ENCODE peak calls at places on chromosomes 1 and 21, in ten cellular contexts. One of them, this sample, is unnamed.

GRCh38 chr1:212769372-212770167 is 22.0 kb downstream of the NSL1 start:
- DNase-seq in fibroblast of mammary gland: no peak
- DNase-seq in CD4-positive, alpha-beta T cell: no peak
- DNase-seq in tibial nerve: no peak
- DNase-seq in GM10248: no peak
- DNase-seq in suprapubic skin: no peak
- DNase-seq in ovary: no peak
- DNase-seq in CD8-positive, alpha-beta T cell: no peak
- DNase-seq in astrocyte of the spinal cord: peak; percentile 20
- DNase-seq in cardiac muscle cell: no peak
- DNase-seq in this sample: no peak

GRCh38 chr1:85343612-85344255 is 67.3 kb upstream of the BCL10 start:
- DNase-seq in CD4-positive, alpha-beta T cell: no peak
- DNase-seq in GM10248: no peak
- DNase-seq in tibial nerve: no peak
- DNase-seq in fibroblast of mammary gland: peak; percentile 50
- DNase-seq in astrocyte of the spinal cord: peak; percentile 90
- DNase-seq in suprapubic skin: no peak
- DNase-seq in CD8-positive, alpha-beta T cell: no peak
- DNase-seq in cardiac muscle cell: peak; percentile 81
- DNase-seq in ovary: no peak
- DNase-seq in this sample: no peak

GRCh38 chr1:7490576-7490975 is 280.5 kb upstream of the VAMP3 start:
- DNase-seq in fibroblast of mammary gland: no peak
- DNase-seq in suprapubic skin: no peak
- DNase-seq in ovary: no peak
- DNase-seq in CD8-positive, alpha-beta T cell: no peak
- DNase-seq in CD4-positive, alpha-beta T cell: no peak
- DNase-seq in tibial nerve: no peak
- DNase-seq in GM10248: no peak
- DNase-seq in astrocyte of the spinal cord: no peak
- DNase-seq in cardiac muscle cell: no peak
- DNase-seq in this sample: no peak

GRCh38 chr1:106937104-106937503 is 119.4 kb upstream of the PRMT6 start:
- DNase-seq in suprapubic skin: no peak
- DNase-seq in astrocyte of the spinal cord: peak; percentile 95
- DNase-seq in CD4-positive, alpha-beta T cell: no peak
- DNase-seq in GM10248: no peak
- DNase-seq in tibial nerve: no peak
- DNase-seq in ovary: no peak
- DNase-seq in CD8-positive, alpha-beta T cell: no peak
- DNase-seq in cardiac muscle cell: peak; percentile 69
- DNase-seq in fibroblast of mammary gland: peak; percentile 94
- DNase-seq in this sample: no peak

GRCh38 chr21:41877901-41878830 is 978 bp downstream of the PRDM15 start:
- DNase-seq in suprapubic skin: no peak
- DNase-seq in ovary: no peak
- DNase-seq in astrocyte of the spinal cord: peak; percentile 73
- DNase-seq in CD8-positive, alpha-beta T cell: no peak
- DNase-seq in fibroblast of mammary gland: peak; percentile 79
- DNase-seq in tibial nerve: no peak
- DNase-seq in cardiac muscle cell: peak; percentile 66
- DNase-seq in GM10248: no peak
- DNase-seq in CD4-positive, alpha-beta T cell: peak; percentile 13
- DNase-seq in this sample: peak; percentile 46

GRCh38 chr1:156550346-156550745 is 22.0 kb downstream of the IQGAP3 start:
- DNase-seq in CD8-positive, alpha-beta T cell: no peak
- DNase-seq in CD4-positive, alpha-beta T cell: no peak
- DNase-seq in tibial nerve: no peak
- DNase-seq in ovary: no peak
- DNase-seq in astrocyte of the spinal cord: no peak
- DNase-seq in GM10248: no peak
- DNase-seq in cardiac muscle cell: no peak
- DNase-seq in fibroblast of mammary gland: no peak
- DNase-seq in suprapubic skin: no peak
- DNase-seq in this sample: no peak

GRCh38 chr1:6003568-6004411 is 11.6 kb upstream of the NPHP4 start:
- DNase-seq in tibial nerve: no peak
- DNase-seq in GM10248: no peak
- DNase-seq in ovary: no peak
- DNase-seq in CD8-positive, alpha-beta T cell: no peak
- DNase-seq in fibroblast of mammary gland: no peak
- DNase-seq in suprapubic skin: no peak
- DNase-seq in cardiac muscle cell: no peak
- DNase-seq in CD4-positive, alpha-beta T cell: no peak
- DNase-seq in astrocyte of the spinal cord: no peak
- DNase-seq in this sample: no peak

GRCh38 chr1:166133276-166133841 is 33.4 kb downstream of the FAM78B start:
- DNase-seq in CD4-positive, alpha-beta T cell: no peak
- DNase-seq in GM10248: peak; percentile 22
- DNase-seq in CD8-positive, alpha-beta T cell: no peak
- DNase-seq in astrocyte of the spinal cord: peak; percentile 4
- DNase-seq in fibroblast of mammary gland: peak; percentile 29
- DNase-seq in suprapubic skin: no peak
- DNase-seq in cardiac muscle cell: peak; percentile 6
- DNase-seq in ovary: no peak
- DNase-seq in tibial nerve: no peak
- DNase-seq in this sample: no peak

GRCh38 chr1:72830606-72831390 is 548.5 kb upstream of the NEGR1 start:
- DNase-seq in CD8-positive, alpha-beta T cell: no peak
- DNase-seq in suprapubic skin: no peak
- DNase-seq in fibroblast of mammary gland: no peak
- DNase-seq in GM10248: no peak
- DNase-seq in ovary: no peak
- DNase-seq in tibial nerve: no peak
- DNase-seq in CD4-positive, alpha-beta T cell: no peak
- DNase-seq in cardiac muscle cell: no peak
- DNase-seq in astrocyte of the spinal cord: no peak
- DNase-seq in this sample: no peak

GRCh38 chr1:48221657-48222056 is 859 bp upstream of the SLC5A9 start:
- DNase-seq in ovary: no peak
- DNase-seq in GM10248: no peak
- DNase-seq in CD8-positive, alpha-beta T cell: no peak
- DNase-seq in CD4-positive, alpha-beta T cell: no peak
- DNase-seq in astrocyte of the spinal cord: no peak
- DNase-seq in tibial nerve: no peak
- DNase-seq in cardiac muscle cell: no peak
- DNase-seq in suprapubic skin: no peak
- DNase-seq in fibroblast of mammary gland: no peak
- DNase-seq in this sample: no peak

GRCh38 chr1:235631816-235632215 is 17.8 kb downstream of the GNG4 start:
- DNase-seq in ovary: no peak
- DNase-seq in fibroblast of mammary gland: no peak
- DNase-seq in CD4-positive, alpha-beta T cell: no peak
- DNase-seq in cardiac muscle cell: no peak
- DNase-seq in tibial nerve: no peak
- DNase-seq in astrocyte of the spinal cord: no peak
- DNase-seq in suprapubic skin: no peak
- DNase-seq in CD8-positive, alpha-beta T cell: no peak
- DNase-seq in GM10248: no peak
- DNase-seq in this sample: no peak

GRCh38 chr1:235633220-235633540 is 16.4 kb downstream of the GNG4 start:
- DNase-seq in ovary: no peak
- DNase-seq in CD4-positive, alpha-beta T cell: no peak
- DNase-seq in suprapubic skin: no peak
- DNase-seq in cardiac muscle cell: no peak
- DNase-seq in GM10248: no peak
- DNase-seq in CD8-positive, alpha-beta T cell: no peak
- DNase-seq in fibroblast of mammary gland: no peak
- DNase-seq in astrocyte of the spinal cord: no peak
- DNase-seq in tibial nerve: no peak
- DNase-seq in this sample: no peak

GRCh38 chr1:235628316-235629006 is 21.1 kb downstream of the GNG4 start:
- DNase-seq in CD8-positive, alpha-beta T cell: no peak
- DNase-seq in tibial nerve: no peak
- DNase-seq in fibroblast of mammary gland: no peak
- DNase-seq in suprapubic skin: no peak
- DNase-seq in CD4-positive, alpha-beta T cell: no peak
- DNase-seq in cardiac muscle cell: no peak
- DNase-seq in astrocyte of the spinal cord: no peak
- DNase-seq in ovary: no peak
- DNase-seq in GM10248: no peak
- DNase-seq in this sample: no peak

GRCh38 chr1:235635938-235636663 is 13.5 kb downstream of the GNG4 start:
- DNase-seq in CD4-positive, alpha-beta T cell: no peak
- DNase-seq in GM10248: no peak
- DNase-seq in cardiac muscle cell: no peak
- DNase-seq in fibroblast of mammary gland: no peak
- DNase-seq in CD8-positive, alpha-beta T cell: no peak
- DNase-seq in astrocyte of the spinal cord: no peak
- DNase-seq in tibial nerve: no peak
- DNase-seq in suprapubic skin: no peak
- DNase-seq in ovary: no peak
- DNase-seq in this sample: no peak

DNA sequence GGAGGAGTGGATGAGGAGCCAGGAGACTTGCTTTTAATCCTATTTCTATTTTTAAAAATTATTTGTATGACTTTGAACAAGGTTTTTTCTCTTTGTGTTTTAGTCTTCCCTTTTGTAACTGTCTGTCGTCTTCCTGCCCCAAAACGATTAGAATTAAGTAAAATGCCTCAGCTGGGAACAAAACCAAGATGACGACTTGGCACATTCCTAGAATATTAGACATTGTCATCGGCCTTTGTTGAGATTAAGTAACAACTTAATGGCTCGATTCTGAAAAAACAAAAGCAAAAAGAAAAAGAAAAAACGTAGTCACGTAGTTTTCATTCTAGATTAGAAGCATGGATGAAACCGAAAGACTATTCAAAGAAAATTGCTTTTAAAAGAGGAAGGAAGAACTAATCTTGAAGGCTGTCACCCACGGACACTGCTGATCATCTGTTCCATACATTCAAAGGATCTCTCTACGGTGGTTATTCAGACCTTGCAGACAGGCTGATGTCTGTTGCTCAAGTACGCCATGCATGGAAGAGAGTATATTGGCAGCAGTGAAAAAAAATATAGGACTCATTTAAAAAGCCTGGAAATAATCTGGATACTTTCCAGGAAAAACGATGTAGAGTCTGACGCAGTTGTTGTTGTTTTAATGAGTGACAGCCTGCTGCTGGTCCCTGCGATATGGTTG is 16.9 kb downstream of the GNG4 start:
- DNase-seq in CD8-positive, alpha-beta T cell: no peak
- DNase-seq in astrocyte of the spinal cord: peak; percentile 66
- DNase-seq in CD4-positive, alpha-beta T cell: no peak
- DNase-seq in cardiac muscle cell: peak; percentile 71
- DNase-seq in suprapubic skin: no peak
- DNase-seq in tibial nerve: no peak
- DNase-seq in ovary: no peak
- DNase-seq in fibroblast of mammary gland: peak; percentile 66
- DNase-seq in GM10248: peak; percentile 75
- DNase-seq in this sample: no peak
- TF ChIP-seq CTCF in CD8-positive, alpha-beta T cell: no peak
- TF ChIP-seq CTCF in astrocyte of the spinal cord: no peak
- TF ChIP-seq CTCF in CD4-positive, alpha-beta T cell: no peak
- TF ChIP-seq CTCF in cardiac muscle cell: peak; percentile 4
- TF ChIP-seq CTCF in suprapubic skin: no peak
- TF ChIP-seq CTCF in tibial nerve: no peak
- TF ChIP-seq CTCF in ovary: no peak
- TF ChIP-seq CTCF in fibroblast of mammary gland: no peak
- TF ChIP-seq CTCF in GM10248: no peak
- TF ChIP-seq CTCF in this sample: no peak

GRCh38 chr21:17901458-17902092 is 82.4 kb upstream of the C21orf91 start:
- DNase-seq in tibial nerve: no peak
- DNase-seq in ovary: no peak
- DNase-seq in astrocyte of the spinal cord: peak; percentile 22
- DNase-seq in CD4-positive, alpha-beta T cell: no peak
- DNase-seq in GM10248: no peak
- DNase-seq in CD8-positive, alpha-beta T cell: no peak
- DNase-seq in fibroblast of mammary gland: peak; percentile 11
- DNase-seq in suprapubic skin: no peak
- DNase-seq in cardiac muscle cell: no peak
- DNase-seq in this sample: no peak

GRCh38 chr21:17900990-17901385 is 81.8 kb upstream of the C21orf91 start:
- DNase-seq in ovary: no peak
- DNase-seq in GM10248: no peak
- DNase-seq in CD4-positive, alpha-beta T cell: no peak
- DNase-seq in astrocyte of the spinal cord: no peak
- DNase-seq in suprapubic skin: no peak
- DNase-seq in cardiac muscle cell: no peak
- DNase-seq in tibial nerve: no peak
- DNase-seq in fibroblast of mammary gland: no peak
- DNase-seq in CD8-positive, alpha-beta T cell: no peak
- DNase-seq in this sample: no peak

GRCh38 chr21:17903929-17904639 is 84.9 kb upstream of the C21orf91 start:
- DNase-seq in suprapubic skin: no peak
- DNase-seq in ovary: no peak
- DNase-seq in fibroblast of mammary gland: peak; percentile 30
- DNase-seq in GM10248: no peak
- DNase-seq in cardiac muscle cell: peak; percentile 17
- DNase-seq in CD4-positive, alpha-beta T cell: no peak
- DNase-seq in CD8-positive, alpha-beta T cell: no peak
- DNase-seq in astrocyte of the spinal cord: no peak
- DNase-seq in tibial nerve: no peak
- DNase-seq in this sample: no peak

GRCh38 chr21:17900281-17900989 is 81.3 kb upstream of the C21orf91 start:
- DNase-seq in tibial nerve: no peak
- DNase-seq in astrocyte of the spinal cord: no peak
- DNase-seq in suprapubic skin: no peak
- DNase-seq in ovary: no peak
- DNase-seq in fibroblast of mammary gland: no peak
- DNase-seq in CD8-positive, alpha-beta T cell: no peak
- DNase-seq in CD4-positive, alpha-beta T cell: no peak
- DNase-seq in cardiac muscle cell: no peak
- DNase-seq in GM10248: no peak
- DNase-seq in this sample: no peak

GRCh38 chr21:17903029-17903806 is 84.1 kb upstream of the C21orf91 start:
- DNase-seq in CD4-positive, alpha-beta T cell: no peak
- DNase-seq in cardiac muscle cell: peak; percentile 60
- DNase-seq in astrocyte of the spinal cord: peak; percentile 65
- DNase-seq in CD8-positive, alpha-beta T cell: no peak
- DNase-seq in suprapubic skin: no peak
- DNase-seq in tibial nerve: no peak
- DNase-seq in ovary: no peak
- DNase-seq in fibroblast of mammary gland: peak; percentile 55
- DNase-seq in GM10248: peak; percentile 43
- DNase-seq in this sample: no peak
- TF ChIP-seq CTCF in CD4-positive, alpha-beta T cell: peak; percentile 69
- TF ChIP-seq CTCF in cardiac muscle cell: no peak
- TF ChIP-seq CTCF in astrocyte of the spinal cord: no peak
- TF ChIP-seq CTCF in CD8-positive, alpha-beta T cell: peak; percentile 60
- TF ChIP-seq CTCF in suprapubic skin: no peak
- TF ChIP-seq CTCF in tibial nerve: no peak
- TF ChIP-seq CTCF in ovary: no peak
- TF ChIP-seq CTCF in fibroblast of mammary gland: no peak
- TF ChIP-seq CTCF in GM10248: no peak
- TF ChIP-seq CTCF in this sample: no peak

GRCh38 chr1:175537571-175537970 is 205.8 kb downstream of the TNR start:
- DNase-seq in cardiac muscle cell: no peak
- DNase-seq in suprapubic skin: no peak
- DNase-seq in GM10248: no peak
- DNase-seq in tibial nerve: no peak
- DNase-seq in CD4-positive, alpha-beta T cell: no peak
- DNase-seq in CD8-positive, alpha-beta T cell: no peak
- DNase-seq in astrocyte of the spinal cord: no peak
- DNase-seq in fibroblast of mammary gland: no peak
- DNase-seq in ovary: no peak
- DNase-seq in this sample: no peak
- TF ChIP-seq CTCF in cardiac muscle cell: no peak
- TF ChIP-seq CTCF in suprapubic skin: no peak
- TF ChIP-seq CTCF in GM10248: no peak
- TF ChIP-seq CTCF in tibial nerve: no peak
- TF ChIP-seq CTCF in CD4-positive, alpha-beta T cell: no peak
- TF ChIP-seq CTCF in CD8-positive, alpha-beta T cell: no peak
- TF ChIP-seq CTCF in astrocyte of the spinal cord: no peak
- TF ChIP-seq CTCF in fibroblast of mammary gland: no peak
- TF ChIP-seq CTCF in ovary: no peak
- TF ChIP-seq CTCF in this sample: no peak

GRCh38 chr1:246450485-246451251 is 56.4 kb downstream of the SMYD3 start:
- DNase-seq in cardiac muscle cell: peak; percentile 54
- DNase-seq in suprapubic skin: no peak
- DNase-seq in GM10248: peak; percentile 48
- DNase-seq in ovary: no peak
- DNase-seq in tibial nerve: no peak
- DNase-seq in astrocyte of the spinal cord: peak; percentile 43
- DNase-seq in CD8-positive, alpha-beta T cell: no peak
- DNase-seq in CD4-positive, alpha-beta T cell: no peak
- DNase-seq in fibroblast of mammary gland: peak; percentile 42
- DNase-seq in this sample: no peak
- TF ChIP-seq CTCF in cardiac muscle cell: peak; percentile 59
- TF ChIP-seq CTCF in suprapubic skin: peak; percentile 44
- TF ChIP-seq CTCF in GM10248: peak; percentile 48
- TF ChIP-seq CTCF in ovary: peak; percentile 57
- TF ChIP-seq CTCF in tibial nerve: peak; percentile 38
- TF ChIP-seq CTCF in astrocyte of the spinal cord: peak; percentile 49
- TF ChIP-seq CTCF in CD8-positive, alpha-beta T cell: peak; percentile 55
- TF ChIP-seq CTCF in CD4-positive, alpha-beta T cell: peak; percentile 35
- TF ChIP-seq CTCF in fibroblast of mammary gland: peak; percentile 70
- TF ChIP-seq CTCF in this sample: no peak

This sample was measured in activated B cell treated with CpG ODN at 0.5 μM for 24 hours.